ENCODE peak calls at places on chromosome 10, in six cellular contexts. One of them, this sample, is unnamed.

GRCh38 chr10:90162464-90162863 is 461.1 kb downstream of the KIF20B start:
- DNase-seq in NCI-H69: no peak
- DNase-seq in AG08396: no peak
- DNase-seq in NCI-H1694 treated with DMSO at 0.1 percent for 48 hours: no peak
- DNase-seq in IMR-90: peak; percentile 18
- DNase-seq in hypothalamus: no peak
- DNase-seq in this sample: no peak

GRCh38 chr10:5816170-5816569 is 2.9 kb upstream of the GDI2 start:
- DNase-seq in NCI-H69: no peak
- DNase-seq in AG08396: no peak
- DNase-seq in IMR-90: no peak
- DNase-seq in NCI-H1694 treated with DMSO at 0.1 percent for 48 hours: no peak
- DNase-seq in hypothalamus: no peak
- DNase-seq in this sample: no peak

GRCh38 chr10:16964571-16965241 is 147.5 kb upstream of the RSU1 start:
- DNase-seq in hypothalamus: no peak
- DNase-seq in AG08396: no peak
- DNase-seq in NCI-H69: no peak
- DNase-seq in IMR-90: no peak
- DNase-seq in NCI-H1694 treated with DMSO at 0.1 percent for 48 hours: no peak
- DNase-seq in this sample: no peak

GRCh38 chr10:122487231-122487765 is 25.9 kb downstream of the HTRA1 start:
- DNase-seq in IMR-90: peak; percentile 78
- DNase-seq in NCI-H69: peak; percentile 85
- DNase-seq in AG08396: no peak
- DNase-seq in hypothalamus: no peak
- DNase-seq in NCI-H1694 treated with DMSO at 0.1 percent for 48 hours: no peak
- DNase-seq in this sample: no peak

GRCh38 chr10:103501186-103501585 is 7.7 kb downstream of the NEURL1 start:
- DNase-seq in hypothalamus: no peak
- DNase-seq in NCI-H69: no peak
- DNase-seq in AG08396: no peak
- DNase-seq in IMR-90: no peak
- DNase-seq in NCI-H1694 treated with DMSO at 0.1 percent for 48 hours: no peak
- DNase-seq in this sample: no peak

GRCh38 chr10:31630866-31631567 is 297.6 kb downstream of the ARHGAP12 start:
- DNase-seq in AG08396: no peak
- DNase-seq in IMR-90: no peak
- DNase-seq in hypothalamus: no peak
- DNase-seq in NCI-H1694 treated with DMSO at 0.1 percent for 48 hours: no peak
- DNase-seq in NCI-H69: no peak
- DNase-seq in this sample: no peak

GRCh38 chr10:49761789-49762565 is at the start of gene OGDHL:
- DNase-seq in NCI-H1694 treated with DMSO at 0.1 percent for 48 hours: peak; percentile 28
- DNase-seq in NCI-H69: peak; percentile 87
- DNase-seq in AG08396: peak; percentile 85
- DNase-seq in IMR-90: peak; percentile 19
- DNase-seq in hypothalamus: peak; percentile 7
- DNase-seq in this sample: peak; percentile 35

GRCh38 chr10:35795131-35795819 is 153.2 kb upstream of the FZD8 start:
- DNase-seq in AG08396: no peak
- DNase-seq in hypothalamus: no peak
- DNase-seq in IMR-90: peak; percentile 64
- DNase-seq in NCI-H1694 treated with DMSO at 0.1 percent for 48 hours: no peak
- DNase-seq in NCI-H69: peak; percentile 83
- DNase-seq in this sample: no peak

GRCh38 chr10:36819781-36820180 is 305.6 kb upstream of the ANKRD30A start:
- DNase-seq in IMR-90: no peak
- DNase-seq in NCI-H1694 treated with DMSO at 0.1 percent for 48 hours: no peak
- DNase-seq in AG08396: no peak
- DNase-seq in NCI-H69: no peak
- DNase-seq in hypothalamus: no peak
- DNase-seq in this sample: no peak

GRCh38 chr10:48406204-48406603 is 99.7 kb downstream of the MAPK8 start:
- DNase-seq in AG08396: peak; percentile 12
- DNase-seq in NCI-H1694 treated with DMSO at 0.1 percent for 48 hours: no peak
- DNase-seq in NCI-H69: no peak
- DNase-seq in hypothalamus: no peak
- DNase-seq in IMR-90: peak; percentile 71
- DNase-seq in this sample: no peak

GRCh38 chr10:125694874-125695273 is 11.9 kb upstream of the TEX36 start:
- DNase-seq in IMR-90: peak; percentile 85
- DNase-seq in NCI-H1694 treated with DMSO at 0.1 percent for 48 hours: no peak
- DNase-seq in AG08396: peak; percentile 45
- DNase-seq in hypothalamus: no peak
- DNase-seq in NCI-H69: no peak
- DNase-seq in this sample: no peak

GRCh38 chr10:62492012-62492869 is 118.1 kb downstream of the ZNF365 start:
- DNase-seq in hypothalamus: no peak
- DNase-seq in IMR-90: peak; percentile 25
- DNase-seq in NCI-H1694 treated with DMSO at 0.1 percent for 48 hours: no peak
- DNase-seq in NCI-H69: peak; percentile 34
- DNase-seq in AG08396: no peak
- DNase-seq in this sample: no peak

GRCh38 chr10:92291921-92292860 is 1.2 kb downstream of the MARCHF5 start:
- DNase-seq in NCI-H1694 treated with DMSO at 0.1 percent for 48 hours: peak; percentile 3
- DNase-seq in AG08396: peak; percentile 43
- DNase-seq in hypothalamus: no peak
- DNase-seq in NCI-H69: peak; percentile 51
- DNase-seq in IMR-90: peak; percentile 57
- DNase-seq in this sample: no peak

GRCh38 chr10:129934196-129934925 is 29.7 kb downstream of the EBF3 start:
- DNase-seq in NCI-H1694 treated with DMSO at 0.1 percent for 48 hours: no peak
- DNase-seq in IMR-90: no peak
- DNase-seq in NCI-H69: no peak
- DNase-seq in hypothalamus: no peak
- DNase-seq in AG08396: no peak
- DNase-seq in this sample: no peak

GRCh38 chr10:94194256-94194655 is 168.5 kb downstream of the NOC3L start:
- DNase-seq in hypothalamus: no peak
- DNase-seq in NCI-H1694 treated with DMSO at 0.1 percent for 48 hours: no peak
- DNase-seq in NCI-H69: no peak
- DNase-seq in AG08396: no peak
- DNase-seq in IMR-90: peak; percentile 57
- DNase-seq in this sample: no peak

GRCh38 chr10:133357293-133358151 is at the start of gene FUOM:
- DNase-seq in AG08396: peak; percentile 96
- DNase-seq in hypothalamus: no peak
- DNase-seq in NCI-H1694 treated with DMSO at 0.1 percent for 48 hours: peak; percentile 18
- DNase-seq in IMR-90: peak; percentile 29
- DNase-seq in NCI-H69: peak; percentile 75
- DNase-seq in this sample: no peak

GRCh38 chr10:72322280-72323058 is 32.2 kb downstream of the DNAJB12 start:
- DNase-seq in AG08396: no peak
- DNase-seq in NCI-H69: no peak
- DNase-seq in hypothalamus: no peak
- DNase-seq in NCI-H1694 treated with DMSO at 0.1 percent for 48 hours: no peak
- DNase-seq in IMR-90: no peak
- DNase-seq in this sample: no peak

GRCh38 chr10:25388188-25388861 is 213.5 kb downstream of the GPR158 start:
- DNase-seq in NCI-H69: no peak
- DNase-seq in hypothalamus: no peak
- DNase-seq in NCI-H1694 treated with DMSO at 0.1 percent for 48 hours: no peak
- DNase-seq in AG08396: no peak
- DNase-seq in IMR-90: no peak
- DNase-seq in this sample: no peak

GRCh38 chr10:102931643-102932042 is 13.5 kb downstream of the CNNM2 start:
- DNase-seq in NCI-H1694 treated with DMSO at 0.1 percent for 48 hours: no peak
- DNase-seq in IMR-90: no peak
- DNase-seq in NCI-H69: no peak
- DNase-seq in hypothalamus: no peak
- DNase-seq in AG08396: no peak
- DNase-seq in this sample: no peak

GRCh38 chr10:31604646-31605170 is 285.7 kb downstream of the ZEB1 start:
- DNase-seq in hypothalamus: no peak
- DNase-seq in NCI-H1694 treated with DMSO at 0.1 percent for 48 hours: no peak
- DNase-seq in NCI-H69: no peak
- DNase-seq in AG08396: no peak
- DNase-seq in IMR-90: no peak
- DNase-seq in this sample: no peak

GRCh38 chr10:119166111-119166500 is 592 bp upstream of the SFXN4 start:
- DNase-seq in NCI-H1694 treated with DMSO at 0.1 percent for 48 hours: no peak
- DNase-seq in IMR-90: no peak
- DNase-seq in NCI-H69: no peak
- DNase-seq in hypothalamus: no peak
- DNase-seq in AG08396: no peak
- DNase-seq in this sample: no peak

GRCh38 chr10:114709966-114710365 is 51.9 kb upstream of the ABLIM1 start:
- DNase-seq in AG08396: no peak
- DNase-seq in NCI-H69: no peak
- DNase-seq in NCI-H1694 treated with DMSO at 0.1 percent for 48 hours: no peak
- DNase-seq in hypothalamus: no peak
- DNase-seq in IMR-90: peak; percentile 60
- DNase-seq in this sample: no peak

GRCh38 chr10:61961278-61961677 is 59.8 kb downstream of the ARID5B start:
- DNase-seq in hypothalamus: no peak
- DNase-seq in NCI-H1694 treated with DMSO at 0.1 percent for 48 hours: no peak
- DNase-seq in IMR-90: no peak
- DNase-seq in NCI-H69: no peak
- DNase-seq in AG08396: no peak
- DNase-seq in this sample: no peak

GRCh38 chr10:14408139-14408538 is 77.4 kb upstream of the FRMD4A start:
- DNase-seq in hypothalamus: no peak
- DNase-seq in IMR-90: no peak
- DNase-seq in AG08396: no peak
- DNase-seq in NCI-H1694 treated with DMSO at 0.1 percent for 48 hours: no peak
- DNase-seq in NCI-H69: no peak
- DNase-seq in this sample: no peak

GRCh38 chr10:659710-660141 is 29.7 kb downstream of the DIP2C start:
- DNase-seq in IMR-90: peak; percentile 87
- DNase-seq in AG08396: peak; percentile 62
- DNase-seq in hypothalamus: no peak
- DNase-seq in NCI-H69: no peak
- DNase-seq in NCI-H1694 treated with DMSO at 0.1 percent for 48 hours: no peak
- DNase-seq in this sample: no peak

GRCh38 chr10:122953827-122954730 is at the start of gene C10orf88:
- DNase-seq in NCI-H69: peak; percentile 94
- DNase-seq in NCI-H1694 treated with DMSO at 0.1 percent for 48 hours: peak; percentile 83
- DNase-seq in IMR-90: peak; percentile 99
- DNase-seq in hypothalamus: peak; percentile 94
- DNase-seq in AG08396: peak; percentile 99
- DNase-seq in this sample: peak; percentile 96

GRCh38 chr10:99534939-99535763 is 2.4 kb downstream of the NKX2-3 start:
- DNase-seq in hypothalamus: no peak
- DNase-seq in NCI-H1694 treated with DMSO at 0.1 percent for 48 hours: no peak
- DNase-seq in NCI-H69: peak; percentile 4
- DNase-seq in IMR-90: no peak
- DNase-seq in AG08396: no peak
- DNase-seq in this sample: no peak

GRCh38 chr10:47256753-47257336 is 43.2 kb upstream of the GDF10 start:
- DNase-seq in NCI-H1694 treated with DMSO at 0.1 percent for 48 hours: no peak
- DNase-seq in IMR-90: no peak
- DNase-seq in AG08396: no peak
- DNase-seq in hypothalamus: no peak
- DNase-seq in NCI-H69: no peak
- DNase-seq in this sample: no peak

GRCh38 chr10:117345143-117345542 is 30.1 kb downstream of the PDZD8 start:
- DNase-seq in NCI-H69: peak; percentile 75
- DNase-seq in AG08396: no peak
- DNase-seq in hypothalamus: no peak
- DNase-seq in NCI-H1694 treated with DMSO at 0.1 percent for 48 hours: no peak
- DNase-seq in IMR-90: no peak
- DNase-seq in this sample: no peak

GRCh38 chr10:5511231-5511884 is 12.0 kb upstream of the CALML5 start:
- DNase-seq in hypothalamus: no peak
- DNase-seq in NCI-H1694 treated with DMSO at 0.1 percent for 48 hours: no peak
- DNase-seq in AG08396: no peak
- DNase-seq in IMR-90: no peak
- DNase-seq in NCI-H69: no peak
- DNase-seq in this sample: no peak

GRCh38 chr10:117532003-117532385 is 10.6 kb upstream of the EMX2 start:
- DNase-seq in NCI-H1694 treated with DMSO at 0.1 percent for 48 hours: no peak
- DNase-seq in hypothalamus: no peak
- DNase-seq in IMR-90: no peak
- DNase-seq in NCI-H69: no peak
- DNase-seq in AG08396: no peak
- DNase-seq in this sample: no peak

GRCh38 chr10:24622781-24623301 is 100.8 kb downstream of the ARHGAP21 start:
- DNase-seq in hypothalamus: no peak
- DNase-seq in IMR-90: peak; percentile 66
- DNase-seq in NCI-H69: no peak
- DNase-seq in NCI-H1694 treated with DMSO at 0.1 percent for 48 hours: no peak
- DNase-seq in AG08396: no peak
- DNase-seq in this sample: no peak

GRCh38 chr10:7952251-7952650 is 102.2 kb upstream of the GATA3 start:
- DNase-seq in NCI-H69: peak; percentile 13
- DNase-seq in NCI-H1694 treated with DMSO at 0.1 percent for 48 hours: no peak
- DNase-seq in AG08396: no peak
- DNase-seq in IMR-90: no peak
- DNase-seq in hypothalamus: no peak
- DNase-seq in this sample: no peak

GRCh38 chr10:94370501-94370900 is 7.8 kb upstream of the NOC3L start:
- DNase-seq in hypothalamus: no peak
- DNase-seq in NCI-H1694 treated with DMSO at 0.1 percent for 48 hours: no peak
- DNase-seq in NCI-H69: no peak
- DNase-seq in AG08396: no peak
- DNase-seq in IMR-90: no peak
- DNase-seq in this sample: no peak

GRCh38 chr10:58747687-58748086 is 235.0 kb downstream of the BICC1 start:
- DNase-seq in IMR-90: no peak
- DNase-seq in NCI-H69: no peak
- DNase-seq in hypothalamus: no peak
- DNase-seq in NCI-H1694 treated with DMSO at 0.1 percent for 48 hours: no peak
- DNase-seq in AG08396: no peak
- DNase-seq in this sample: no peak

GRCh38 chr10:13613519-13613918 is 26.8 kb downstream of the PRPF18 start:
- DNase-seq in IMR-90: peak; percentile 68
- DNase-seq in NCI-H1694 treated with DMSO at 0.1 percent for 48 hours: peak; percentile 43
- DNase-seq in hypothalamus: no peak
- DNase-seq in NCI-H69: peak; percentile 9
- DNase-seq in AG08396: peak; percentile 19
- DNase-seq in this sample: no peak

GRCh38 chr10:60299961-60300883 is 89.5 kb downstream of the ANK3 start:
- DNase-seq in NCI-H69: no peak
- DNase-seq in hypothalamus: no peak
- DNase-seq in NCI-H1694 treated with DMSO at 0.1 percent for 48 hours: no peak
- DNase-seq in AG08396: no peak
- DNase-seq in IMR-90: peak; percentile 52
- DNase-seq in this sample: peak; percentile 8

This sample was measured in substantia nigra.